ENCODE peak calls at places on chromosomes 3 and 15, in six cellular contexts. One of them, this sample, is unnamed.

GRCh38 chr15:87871130-87871737 is 385.3 kb downstream of the NTRK3 start:
- DNase-seq in esophagus squamous epithelium: no peak
- DNase-seq in heart left ventricle: no peak
- DNase-seq in uterus: no peak
- DNase-seq in Peyer's patch: no peak
- DNase-seq in HCT116: no peak
- DNase-seq in this sample: no peak

GRCh38 chr3:39338201-39338600 is 8.7 kb downstream of the CCR8 start:
- DNase-seq in esophagus squamous epithelium: no peak
- DNase-seq in heart left ventricle: no peak
- DNase-seq in uterus: no peak
- DNase-seq in Peyer's patch: no peak
- DNase-seq in HCT116: no peak
- DNase-seq in this sample: no peak

GRCh38 chr3:10015476-10015904 is 10.7 kb upstream of the FANCD2 start:
- DNase-seq in esophagus squamous epithelium: no peak
- DNase-seq in heart left ventricle: peak
- DNase-seq in uterus: peak
- DNase-seq in Peyer's patch: no peak
- DNase-seq in HCT116: no peak
- DNase-seq in this sample: no peak

GRCh38 chr3:193842029-193842782 is 249.2 kb downstream of the OPA1 start:
- DNase-seq in esophagus squamous epithelium: peak
- DNase-seq in heart left ventricle: no peak
- DNase-seq in uterus: no peak
- DNase-seq in Peyer's patch: peak
- DNase-seq in HCT116: no peak
- DNase-seq in this sample: no peak

GRCh38 chr3:69784854-69785523 is 45.7 kb downstream of the MITF start:
- DNase-seq in esophagus squamous epithelium: no peak
- DNase-seq in heart left ventricle: peak
- DNase-seq in uterus: peak
- DNase-seq in Peyer's patch: no peak
- DNase-seq in HCT116: no peak
- DNase-seq in this sample: no peak

GRCh38 chr15:51121118-51121517 is 26.4 kb upstream of the TNFAIP8L3 start:
- DNase-seq in esophagus squamous epithelium: no peak
- DNase-seq in heart left ventricle: no peak
- DNase-seq in uterus: peak
- DNase-seq in Peyer's patch: no peak
- DNase-seq in HCT116: peak
- DNase-seq in this sample: no peak

GRCh38 chr3:112769624-112770023 is 77.0 kb downstream of the CD200R1L start:
- DNase-seq in esophagus squamous epithelium: no peak
- DNase-seq in heart left ventricle: no peak
- DNase-seq in uterus: no peak
- DNase-seq in Peyer's patch: no peak
- DNase-seq in HCT116: no peak
- DNase-seq in this sample: no peak

GRCh38 chr3:36868614-36869436 is 76.0 kb downstream of the TRANK1 start:
- DNase-seq in esophagus squamous epithelium: no peak
- DNase-seq in heart left ventricle: peak
- DNase-seq in uterus: peak
- DNase-seq in Peyer's patch: peak
- DNase-seq in HCT116: peak
- DNase-seq in this sample: no peak

GRCh38 chr15:78374436-78375393 is 34.6 kb downstream of the CRABP1 start:
- DNase-seq in esophagus squamous epithelium: no peak
- DNase-seq in heart left ventricle: no peak
- DNase-seq in uterus: no peak
- DNase-seq in Peyer's patch: no peak
- DNase-seq in HCT116: peak
- DNase-seq in this sample: peak

GRCh38 chr3:13179181-13179580 is 106.0 kb upstream of the IQSEC1 start:
- DNase-seq in esophagus squamous epithelium: no peak
- DNase-seq in heart left ventricle: no peak
- DNase-seq in uterus: no peak
- DNase-seq in Peyer's patch: no peak
- DNase-seq in HCT116: no peak
- DNase-seq in this sample: no peak

GRCh38 chr15:22811640-22812039 is 25.2 kb downstream of the NIPA1 start:
- DNase-seq in esophagus squamous epithelium: no peak
- DNase-seq in heart left ventricle: no peak
- DNase-seq in uterus: no peak
- DNase-seq in Peyer's patch: no peak
- DNase-seq in HCT116: no peak
- DNase-seq in this sample: no peak

GRCh38 chr3:149388001-149388435 is 10.6 kb upstream of the TM4SF1 start:
- DNase-seq in esophagus squamous epithelium: no peak
- DNase-seq in heart left ventricle: no peak
- DNase-seq in uterus: no peak
- DNase-seq in Peyer's patch: no peak
- DNase-seq in HCT116: no peak
- DNase-seq in this sample: no peak

GRCh38 chr15:77311618-77312398 is 108.1 kb downstream of the PEAK1 start:
- DNase-seq in esophagus squamous epithelium: no peak
- DNase-seq in heart left ventricle: no peak
- DNase-seq in uterus: no peak
- DNase-seq in Peyer's patch: no peak
- DNase-seq in HCT116: no peak
- DNase-seq in this sample: no peak

GRCh38 chr15:70604671-70605070 is 158.7 kb downstream of the UACA start:
- DNase-seq in esophagus squamous epithelium: no peak
- DNase-seq in heart left ventricle: no peak
- DNase-seq in uterus: no peak
- DNase-seq in Peyer's patch: no peak
- DNase-seq in HCT116: no peak
- DNase-seq in this sample: no peak

GRCh38 chr3:11005686-11006256 is 13.2 kb downstream of the SLC6A1 start:
- DNase-seq in esophagus squamous epithelium: no peak
- DNase-seq in heart left ventricle: no peak
- DNase-seq in uterus: no peak
- DNase-seq in Peyer's patch: no peak
- DNase-seq in HCT116: no peak
- DNase-seq in this sample: no peak

GRCh38 chr15:33051528-33051927 is 143.0 kb downstream of the FMN1 start:
- DNase-seq in esophagus squamous epithelium: no peak
- DNase-seq in heart left ventricle: no peak
- DNase-seq in uterus: no peak
- DNase-seq in Peyer's patch: no peak
- DNase-seq in HCT116: no peak
- DNase-seq in this sample: no peak

GRCh38 chr3:184005981-184006507 is 11.6 kb downstream of the ABCC5 start:
- DNase-seq in esophagus squamous epithelium: no peak
- DNase-seq in heart left ventricle: peak
- DNase-seq in uterus: peak
- DNase-seq in Peyer's patch: peak
- DNase-seq in HCT116: peak
- DNase-seq in this sample: peak

GRCh38 chr3:193977622-193978021 is 158.3 kb upstream of the HES1 start:
- DNase-seq in esophagus squamous epithelium: no peak
- DNase-seq in heart left ventricle: no peak
- DNase-seq in uterus: no peak
- DNase-seq in Peyer's patch: no peak
- DNase-seq in HCT116: no peak
- DNase-seq in this sample: no peak

GRCh38 chr3:154972951-154973350 is 107.2 kb upstream of the MME start:
- DNase-seq in esophagus squamous epithelium: no peak
- DNase-seq in heart left ventricle: no peak
- DNase-seq in uterus: no peak
- DNase-seq in Peyer's patch: no peak
- DNase-seq in HCT116: no peak
- DNase-seq in this sample: no peak

GRCh38 chr3:111701292-111701906 is 106.3 kb upstream of the ZBED2 start:
- DNase-seq in esophagus squamous epithelium: no peak
- DNase-seq in heart left ventricle: no peak
- DNase-seq in uterus: no peak
- DNase-seq in Peyer's patch: no peak
- DNase-seq in HCT116: no peak
- DNase-seq in this sample: no peak

GRCh38 chr3:188712257-188712924 is 459.4 kb upstream of the TPRG1 start:
- DNase-seq in esophagus squamous epithelium: no peak
- DNase-seq in heart left ventricle: no peak
- DNase-seq in uterus: no peak
- DNase-seq in Peyer's patch: no peak
- DNase-seq in HCT116: no peak
- DNase-seq in this sample: no peak

GRCh38 chr15:81113204-81113657 is 20.8 kb upstream of the CFAP161 start:
- DNase-seq in esophagus squamous epithelium: no peak
- DNase-seq in heart left ventricle: no peak
- DNase-seq in uterus: no peak
- DNase-seq in Peyer's patch: no peak
- DNase-seq in HCT116: no peak
- DNase-seq in this sample: no peak

GRCh38 chr3:8713901-8714759 is 19.5 kb upstream of the CAV3 start:
- DNase-seq in esophagus squamous epithelium: no peak
- DNase-seq in heart left ventricle: no peak
- DNase-seq in uterus: no peak
- DNase-seq in Peyer's patch: no peak
- DNase-seq in HCT116: peak
- DNase-seq in this sample: no peak

GRCh38 chr15:99239545-99240198 is 9.7 kb downstream of the TTC23 start:
- DNase-seq in esophagus squamous epithelium: no peak
- DNase-seq in heart left ventricle: no peak
- DNase-seq in uterus: no peak
- DNase-seq in Peyer's patch: no peak
- DNase-seq in HCT116: no peak
- DNase-seq in this sample: no peak

DNA sequence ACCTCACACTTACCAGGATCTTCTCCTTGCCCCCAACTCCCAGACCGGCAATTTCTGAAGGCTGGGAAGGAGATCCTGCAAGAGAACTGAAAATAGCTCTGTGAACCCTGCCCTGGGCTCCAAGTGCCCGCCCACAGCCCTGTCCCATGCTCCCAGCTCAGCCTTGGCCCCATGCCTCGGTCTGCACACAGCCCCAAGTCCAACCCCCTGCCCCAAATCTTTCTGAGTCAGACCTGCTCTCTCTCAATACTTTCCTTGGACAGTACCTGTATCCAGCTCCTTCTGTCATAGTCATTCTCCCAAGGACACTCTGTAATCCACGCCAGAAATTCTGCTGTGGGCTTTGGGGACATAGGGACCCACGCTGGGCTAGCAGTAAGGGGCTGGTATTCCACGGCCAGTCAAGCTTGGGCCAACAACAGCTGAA is 6.3 kb upstream of the SMAD3 start:
- DNase-seq in esophagus squamous epithelium: no peak
- DNase-seq in heart left ventricle: peak
- DNase-seq in uterus: no peak
- DNase-seq in Peyer's patch: no peak
- DNase-seq in HCT116: no peak
- DNase-seq in this sample: no peak
- TF ChIP-seq POLR2A in esophagus squamous epithelium: no peak
- TF ChIP-seq POLR2A in heart left ventricle: no peak
- TF ChIP-seq POLR2A in uterus: no peak
- TF ChIP-seq POLR2A in Peyer's patch: no peak
- TF ChIP-seq POLR2A in HCT116: no peak
- TF ChIP-seq POLR2A in this sample: no peak

GRCh38 chr3:142846779-142847577 is 41.9 kb downstream of the PCOLCE2 start:
- DNase-seq in esophagus squamous epithelium: no peak
- DNase-seq in heart left ventricle: no peak
- DNase-seq in uterus: no peak
- DNase-seq in Peyer's patch: no peak
- DNase-seq in HCT116: no peak
- DNase-seq in this sample: no peak

GRCh38 chr3:142849148-142849547 is 39.7 kb downstream of the PCOLCE2 start:
- DNase-seq in esophagus squamous epithelium: no peak
- DNase-seq in heart left ventricle: no peak
- DNase-seq in uterus: no peak
- DNase-seq in Peyer's patch: no peak
- DNase-seq in HCT116: no peak
- DNase-seq in this sample: no peak

DNA sequence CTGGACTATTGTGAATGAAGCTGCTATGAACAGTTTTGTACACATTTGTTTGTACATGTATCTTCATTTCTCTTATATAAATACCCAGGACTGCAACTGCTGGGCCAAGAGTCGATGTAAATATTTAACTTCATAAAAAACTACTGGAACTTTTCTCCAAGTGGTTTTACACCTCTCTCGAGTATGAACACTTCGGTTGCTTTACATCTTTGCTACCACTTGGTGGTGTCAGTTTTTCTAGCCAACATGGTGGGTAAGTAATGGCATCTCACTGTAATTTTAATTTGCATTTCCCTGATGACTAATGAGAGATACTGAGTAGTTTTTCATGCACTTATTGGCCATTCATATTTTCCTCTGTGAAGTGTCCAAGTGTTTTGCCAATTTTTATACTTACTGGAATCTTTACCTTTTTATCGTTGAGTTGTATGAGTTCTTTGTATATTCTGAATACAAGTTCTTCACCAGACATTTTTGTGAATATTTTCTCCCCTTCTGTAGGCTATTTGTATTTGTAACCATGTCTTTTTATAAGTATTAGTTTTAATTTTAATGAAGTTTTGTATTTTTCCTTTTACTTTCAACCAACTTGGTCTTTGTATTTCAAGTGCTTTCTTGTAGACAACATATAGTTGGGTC is 44.4 kb downstream of the PCOLCE2 start:
- DNase-seq in esophagus squamous epithelium: no peak
- DNase-seq in heart left ventricle: no peak
- DNase-seq in uterus: no peak
- DNase-seq in Peyer's patch: no peak
- DNase-seq in HCT116: peak
- DNase-seq in this sample: no peak
- TF ChIP-seq CTCF in esophagus squamous epithelium: peak
- TF ChIP-seq CTCF in heart left ventricle: peak
- TF ChIP-seq CTCF in uterus: no peak
- TF ChIP-seq CTCF in Peyer's patch: no peak
- TF ChIP-seq CTCF in HCT116: peak
- TF ChIP-seq CTCF in this sample: no peak

GRCh38 chr3:15330031-15330596 is 2.3 kb downstream of the SH3BP5 start:
- DNase-seq in esophagus squamous epithelium: no peak
- DNase-seq in heart left ventricle: no peak
- DNase-seq in uterus: peak
- DNase-seq in Peyer's patch: no peak
- DNase-seq in HCT116: no peak
- DNase-seq in this sample: no peak
- TF ChIP-seq POLR2A in esophagus squamous epithelium: no peak
- TF ChIP-seq POLR2A in heart left ventricle: no peak
- TF ChIP-seq POLR2A in uterus: no peak
- TF ChIP-seq POLR2A in Peyer's patch: no peak
- TF ChIP-seq POLR2A in HCT116: no peak
- TF ChIP-seq POLR2A in this sample: no peak

GRCh38 chr3:143035466-143036214 is 34.3 kb downstream of the U2SURP start:
- DNase-seq in esophagus squamous epithelium: no peak
- DNase-seq in heart left ventricle: no peak
- DNase-seq in uterus: no peak
- DNase-seq in Peyer's patch: no peak
- DNase-seq in HCT116: no peak
- DNase-seq in this sample: no peak

GRCh38 chr3:143037867-143038266 is 36.5 kb downstream of the U2SURP start:
- DNase-seq in esophagus squamous epithelium: no peak
- DNase-seq in heart left ventricle: no peak
- DNase-seq in uterus: no peak
- DNase-seq in Peyer's patch: no peak
- DNase-seq in HCT116: no peak
- DNase-seq in this sample: no peak

GRCh38 chr3:143041901-143042300 is 40.5 kb downstream of the U2SURP start:
- DNase-seq in esophagus squamous epithelium: no peak
- DNase-seq in heart left ventricle: no peak
- DNase-seq in uterus: no peak
- DNase-seq in Peyer's patch: no peak
- DNase-seq in HCT116: no peak
- DNase-seq in this sample: no peak

GRCh38 chr3:143036557-143036956 is 35.2 kb downstream of the U2SURP start:
- DNase-seq in esophagus squamous epithelium: no peak
- DNase-seq in heart left ventricle: no peak
- DNase-seq in uterus: no peak
- DNase-seq in Peyer's patch: no peak
- DNase-seq in HCT116: no peak
- DNase-seq in this sample: no peak

GRCh38 chr3:143040264-143040879 is 39.0 kb downstream of the U2SURP start:
- DNase-seq in esophagus squamous epithelium: no peak
- DNase-seq in heart left ventricle: no peak
- DNase-seq in uterus: no peak
- DNase-seq in Peyer's patch: no peak
- DNase-seq in HCT116: no peak
- DNase-seq in this sample: no peak
- TF ChIP-seq CTCF in esophagus squamous epithelium: no peak
- TF ChIP-seq CTCF in heart left ventricle: peak
- TF ChIP-seq CTCF in uterus: no peak
- TF ChIP-seq CTCF in Peyer's patch: no peak
- TF ChIP-seq CTCF in HCT116: peak
- TF ChIP-seq CTCF in this sample: peak

This sample was measured in spleen.